ENCODE peak calls at places on chromosomes 4 and X, in five cellular contexts. B, W, J, A and E are unnamed samples.

GRCh38 chrX:102765794-102766193 is 45.3 kb downstream of the GPRASP3 start:
- DNase-seq in B (peak), W (peak), J (no peak), A (no peak), E (no peak)

GRCh38 chrX:75278991-75279390 is 5.1 kb downstream of the UPRT start:
- DNase-seq in B (no peak), W (no peak), J (no peak), A (no peak), E (no peak)

GRCh38 chrX:7252013-7252610 is 104.2 kb upstream of the PUDP start:
- DNase-seq in B (no peak), W (no peak), J (no peak), A (peak), E (no peak)

GRCh38 chr4:79653871-79654270 is 245.8 kb upstream of the GK2 start:
- DNase-seq in B (no peak), W (no peak), J (no peak), A (no peak), E (no peak)

GRCh38 chr4:15489551-15489950 is 19.9 kb downstream of the CC2D2A start:
- DNase-seq in B (no peak), W (no peak), J (no peak), A (no peak), E (no peak)

GRCh38 chr4:90951037-90951436 is 823.8 kb downstream of the CCSER1 start:
- DNase-seq in B (peak), W (no peak), J (no peak), A (no peak), E (no peak)

GRCh38 chrX:129833153-129834004 is 10.3 kb downstream of the ZDHHC9 start:
- DNase-seq in B (peak), W (no peak), J (no peak), A (no peak), E (no peak)

GRCh38 chr4:7431696-7432530 is 2.8 kb downstream of the PSAPL1 start:
- DNase-seq in B (no peak), W (no peak), J (no peak), A (no peak), E (no peak)

GRCh38 chrX:71652405-71652804 is 14.9 kb upstream of the LOC101059915 start:
- DNase-seq in B (peak), W (no peak), J (peak), A (peak), E (no peak)

GRCh38 chr4:69749771-69750170 is 10.6 kb downstream of the SULT1B1 start:
- DNase-seq in B (peak), W (no peak), J (no peak), A (no peak), E (no peak)

GRCh38 chrX:155745792-155746191 is 133.0 kb upstream of the TMLHE start:
- DNase-seq in B (peak), W (no peak), J (no peak), A (no peak), E (no peak)

GRCh38 chr4:10139518-10139917 is 22.9 kb upstream of the WDR1 start:
- DNase-seq in B (no peak), W (no peak), J (no peak), A (no peak), E (no peak)

GRCh38 chr4:75180790-75181776 is 248.2 kb downstream of the PARM1 start:
- DNase-seq in B (no peak), W (no peak), J (no peak), A (peak), E (no peak)

GRCh38 chr4:38308728-38309315 is 348.6 kb downstream of the PTTG2 start:
- DNase-seq in B (peak), W (no peak), J (no peak), A (no peak), E (no peak)

GRCh38 chr4:78552398-78553396 is 1.1 kb downstream of the ANXA3 start:
- DNase-seq in B (peak), W (no peak), J (no peak), A (no peak), E (no peak)

GRCh38 chr4:1862055-1862911 is 6.3 kb upstream of the LETM1 start:
- DNase-seq in B (no peak), W (no peak), J (no peak), A (no peak), E (no peak)

GRCh38 chrX:367866-368265 is 18.8 kb downstream of the PPP2R3B start:
- DNase-seq in B (no peak), W (no peak), J (no peak), A (no peak), E (no peak)

GRCh38 chrX:118553042-118553714 is 57.6 kb downstream of the DOCK11 start:
- DNase-seq in B (no peak), W (no peak), J (no peak), A (no peak), E (no peak)

GRCh38 chr4:80434238-80434637 is 98.7 kb downstream of the CFAP299 start:
- DNase-seq in B (peak), W (no peak), J (no peak), A (no peak), E (no peak)

GRCh38 chrX:73868916-73869315 is 305.9 kb downstream of the CHIC1 start:
- DNase-seq in B (no peak), W (no peak), J (no peak), A (no peak), E (no peak)

GRCh38 chrX:10199212-10199611 is 42.4 kb downstream of the CLCN4 start:
- DNase-seq in B (peak), W (no peak), J (no peak), A (peak), E (no peak)

GRCh38 chr4:94408549-94409374 is 43.0 kb upstream of the PDLIM5 start:
- DNase-seq in B (peak), W (no peak), J (no peak), A (no peak), E (no peak)

GRCh38 chr4:102794999-102795398 is 32.4 kb downstream of the UBE2D3 start:
- DNase-seq in B (no peak), W (no peak), J (no peak), A (no peak), E (no peak)

GRCh38 chr4:126839066-126839465 is 793.7 kb upstream of the INTU start:
- DNase-seq in B (peak), W (no peak), J (no peak), A (no peak), E (no peak)

GRCh38 chr4:168432419-168433146 is 47.7 kb downstream of the DDX60L start:
- DNase-seq in B (no peak), W (no peak), J (no peak), A (no peak), E (no peak)

GRCh38 chr4:149836546-149836945 is 20.9 kb upstream of the IQCM start:
- DNase-seq in B (peak), W (no peak), J (no peak), A (no peak), E (no peak)

GRCh38 chr4:125434136-125434535 is 119.4 kb downstream of the FAT4 start:
- DNase-seq in B (peak), W (no peak), J (no peak), A (no peak), E (no peak)

GRCh38 chr4:791866-792630 is 33.9 kb downstream of the CPLX1 start:
- DNase-seq in B (no peak), W (peak), J (no peak), A (peak), E (no peak)

GRCh38 chr4:181536753-181537434 is 706.3 kb upstream of the TENM3 start:
- DNase-seq in B (no peak), W (no peak), J (no peak), A (no peak), E (no peak)

GRCh38 chr4:170281027-170281426 is 191.3 kb upstream of the AADAT start:
- DNase-seq in B (no peak), W (no peak), J (no peak), A (no peak), E (no peak)

GRCh38 chr4:24070117-24070516 is 180.3 kb upstream of the PPARGC1A start:
- DNase-seq in B (peak), W (no peak), J (no peak), A (no peak), E (no peak)

GRCh38 chrX:95065151-95065550 is 1391.1 kb downstream of the FAM133A start:
- DNase-seq in B (no peak), W (no peak), J (no peak), A (no peak), E (no peak)

GRCh38 chrX:95076449-95076848 is 1402.4 kb downstream of the FAM133A start:
- DNase-seq in B (peak), W (no peak), J (peak), A (peak), E (no peak)

GRCh38 chrX:95071621-95072020 is 1397.6 kb downstream of the FAM133A start:
- DNase-seq in B (no peak), W (no peak), J (no peak), A (no peak), E (no peak)

GRCh38 chrX:95071052-95071451 is 1397.0 kb downstream of the FAM133A start:
- DNase-seq in B (no peak), W (no peak), J (no peak), A (no peak), E (no peak)
- TF ChIP-seq CTCF in B (peak), W (no peak), J (no peak), A (no peak), E (peak)

GRCh38 chr4:185520119-185520518 is 15.2 kb downstream of the PDLIM3 start:
- DNase-seq in B (peak), W (no peak), J (no peak), A (no peak), E (no peak)
- TF ChIP-seq CTCF in B (no peak), W (no peak), J (no peak), A (no peak), E (no peak)

GRCh38 chr4:4384837-4385236 is 2.1 kb upstream of the NSG1 start:
- DNase-seq in B (peak), W (no peak), J (peak), A (peak), E (no peak)
- TF ChIP-seq CTCF in B (peak), W (no peak), J (peak), A (peak), E (peak)

GRCh38 chr4:139761461-139761860 is 95.8 kb downstream of the MGST2 start:
- DNase-seq in B (peak), W (no peak), J (no peak), A (peak), E (no peak)
- TF ChIP-seq CTCF in B (peak), W (no peak), J (peak), A (peak), E (peak)